ENCODE peak calls at places on chromosomes 12 and 14, in ten cellular contexts. O, S, Z, E, H, W, F, D, Q and M are unnamed samples.

GRCh38 chr12:47124451-47124850 is 44.7 kb upstream of the AMIGO2 start:
- DNase-seq in O (no peak), S (no peak), Z (no peak), E (peak; percentile 7), H (no peak), W (peak; percentile 58), F (no peak), D (no peak), Q (no peak), M (no peak)

GRCh38 chr12:112559784-112560183 is 141.0 kb downstream of the PTPN11 start:
- DNase-seq in O (no peak), S (no peak), Z (no peak), E (no peak), H (no peak), W (peak; percentile 2), F (no peak), D (no peak), Q (no peak), M (no peak)

GRCh38 chr12:114684098-114684869 is at the start of gene TBX3:
- DNase-seq in O (peak; percentile 98), S (peak; percentile 93), Z (peak; percentile 75), E (peak; percentile 98), H (peak; percentile 7), W (peak; percentile 99), F (peak; percentile 49), D (peak; percentile 53), Q (peak; percentile 1), M (peak; percentile 97)

GRCh38 chr12:47807338-47807737 is 12.4 kb downstream of the HDAC7 start:
- DNase-seq in O (no peak), S (no peak), Z (no peak), E (no peak), H (no peak), W (no peak), F (no peak), D (no peak), Q (no peak), M (no peak)

GRCh38 chr12:104752016-104752415 is 206.1 kb downstream of the SLC41A2 start:
- DNase-seq in O (no peak), S (no peak), Z (no peak), E (no peak), H (no peak), W (no peak), F (no peak), D (no peak), Q (no peak), M (no peak)

GRCh38 chr12:57832966-57833365 is 13.6 kb downstream of the CTDSP2 start:
- DNase-seq in O (no peak), S (no peak), Z (no peak), E (no peak), H (no peak), W (no peak), F (no peak), D (no peak), Q (no peak), M (no peak)

GRCh38 chr14:87874676-87875075 is 118.3 kb downstream of the GALC start:
- DNase-seq in O (no peak), S (no peak), Z (no peak), E (no peak), H (no peak), W (no peak), F (no peak), D (no peak), Q (no peak), M (no peak)

GRCh38 chr14:89953602-89954001 is 928 bp downstream of the EFCAB11 start:
- DNase-seq in O (no peak), S (no peak), Z (no peak), E (no peak), H (no peak), W (no peak), F (no peak), D (no peak), Q (no peak), M (no peak)